ENCODE peak calls at places on chromosomes 6 and 20, in five cellular contexts. One of them, this sample, is unnamed.

GRCh38 chr6:19723533-19723932 is 113.6 kb upstream of the ID4 start:
- DNase-seq in ovary: no peak
- DNase-seq in SK-N-SH: no peak
- DNase-seq in transverse colon: no peak
- DNase-seq in tibial nerve: no peak
- DNase-seq in this sample: no peak

GRCh38 chr6:151409679-151410078 is 18.3 kb upstream of the ZBTB2 start:
- DNase-seq in ovary: no peak
- DNase-seq in transverse colon: no peak
- DNase-seq in SK-N-SH: no peak
- DNase-seq in tibial nerve: no peak
- DNase-seq in this sample: no peak

GRCh38 chr20:8132015-8132631 is at the start of gene PLCB1:
- DNase-seq in transverse colon: peak; percentile 77
- DNase-seq in tibial nerve: peak; percentile 61
- DNase-seq in SK-N-SH: peak; percentile 96
- DNase-seq in ovary: peak; percentile 87
- DNase-seq in this sample: peak; percentile 87

GRCh38 chr20:50003253-50003656 is 20.5 kb downstream of the SNAI1 start:
- DNase-seq in transverse colon: no peak
- DNase-seq in SK-N-SH: no peak
- DNase-seq in ovary: no peak
- DNase-seq in tibial nerve: no peak
- DNase-seq in this sample: no peak

GRCh38 chr6:106820412-106820852 is 154.1 kb downstream of the CD24 start:
- DNase-seq in ovary: no peak
- DNase-seq in tibial nerve: no peak
- DNase-seq in SK-N-SH: no peak
- DNase-seq in transverse colon: no peak
- DNase-seq in this sample: no peak

GRCh38 chr6:157229219-157229607 is 94.1 kb downstream of the TMEM242 start:
- DNase-seq in ovary: no peak
- DNase-seq in tibial nerve: no peak
- DNase-seq in SK-N-SH: peak; percentile 60
- DNase-seq in transverse colon: no peak
- DNase-seq in this sample: no peak

GRCh38 chr6:6696867-6697531 is 108.5 kb downstream of the LY86 start:
- DNase-seq in ovary: peak; percentile 72
- DNase-seq in transverse colon: peak; percentile 86
- DNase-seq in SK-N-SH: peak; percentile 45
- DNase-seq in tibial nerve: no peak
- DNase-seq in this sample: peak; percentile 64

GRCh38 chr6:117317261-117317660 is 51.9 kb downstream of the VGLL2 start:
- DNase-seq in transverse colon: no peak
- DNase-seq in tibial nerve: no peak
- DNase-seq in SK-N-SH: no peak
- DNase-seq in ovary: no peak
- DNase-seq in this sample: no peak

GRCh38 chr6:80132942-80133517 is 26.6 kb downstream of the BCKDHB start:
- DNase-seq in tibial nerve: peak; percentile 58
- DNase-seq in ovary: peak; percentile 47
- DNase-seq in transverse colon: peak; percentile 80
- DNase-seq in SK-N-SH: peak; percentile 39
- DNase-seq in this sample: peak; percentile 60

GRCh38 chr6:107060704-107061103 is 32.7 kb downstream of the MTRES1 start:
- DNase-seq in SK-N-SH: no peak
- DNase-seq in transverse colon: no peak
- DNase-seq in tibial nerve: no peak
- DNase-seq in ovary: no peak
- DNase-seq in this sample: no peak

GRCh38 chr6:74510878-74511277 is 695.0 kb downstream of the COL12A1 start:
- DNase-seq in tibial nerve: no peak
- DNase-seq in ovary: no peak
- DNase-seq in transverse colon: no peak
- DNase-seq in SK-N-SH: no peak
- DNase-seq in this sample: no peak

GRCh38 chr6:130981409-130981808 is 81.6 kb downstream of the EPB41L2 start:
- DNase-seq in tibial nerve: no peak
- DNase-seq in SK-N-SH: no peak
- DNase-seq in transverse colon: no peak
- DNase-seq in ovary: peak; percentile 56
- DNase-seq in this sample: no peak
- H3K27ac ChIP-seq in tibial nerve: no peak overlapping the region
- H3K27ac ChIP-seq in SK-N-SH: no peak overlapping the region
- H3K27ac ChIP-seq in transverse colon: peak overlapping the region; percentile 21
- H3K27ac ChIP-seq in ovary: no peak overlapping the region
- H3K27ac ChIP-seq in this sample: no peak overlapping the region

GRCh38 chr6:47420394-47421371 is 56.9 kb upstream of the CD2AP start:
- DNase-seq in tibial nerve: no peak
- DNase-seq in SK-N-SH: no peak
- DNase-seq in ovary: no peak
- DNase-seq in transverse colon: no peak
- DNase-seq in this sample: no peak

GRCh38 chr6:47413752-47414516 is 63.7 kb upstream of the CD2AP start:
- DNase-seq in transverse colon: no peak
- DNase-seq in tibial nerve: no peak
- DNase-seq in SK-N-SH: peak; percentile 45
- DNase-seq in ovary: peak; percentile 24
- DNase-seq in this sample: peak; percentile 35

GRCh38 chr6:47419621-47420020 is 58.0 kb upstream of the CD2AP start:
- DNase-seq in ovary: no peak
- DNase-seq in transverse colon: no peak
- DNase-seq in tibial nerve: no peak
- DNase-seq in SK-N-SH: no peak
- DNase-seq in this sample: no peak

GRCh38 chr6:47414517-47415167 is 62.9 kb upstream of the CD2AP start:
- DNase-seq in transverse colon: no peak
- DNase-seq in tibial nerve: no peak
- DNase-seq in SK-N-SH: no peak
- DNase-seq in ovary: no peak
- DNase-seq in this sample: no peak

GRCh38 chr6:47416396-47417345 is 60.9 kb upstream of the CD2AP start:
- DNase-seq in tibial nerve: no peak
- DNase-seq in SK-N-SH: no peak
- DNase-seq in ovary: no peak
- DNase-seq in transverse colon: no peak
- DNase-seq in this sample: no peak
- TF ChIP-seq EP300 in tibial nerve: no peak
- TF ChIP-seq EP300 in SK-N-SH: no peak
- TF ChIP-seq EP300 in ovary: no peak
- TF ChIP-seq EP300 in transverse colon: no peak
- TF ChIP-seq EP300 in this sample: no peak

GRCh38 chr20:62643521-62644043 is 1.3 kb downstream of the SLCO4A1 start:
- DNase-seq in transverse colon: no peak
- DNase-seq in ovary: no peak
- DNase-seq in tibial nerve: no peak
- DNase-seq in SK-N-SH: no peak
- DNase-seq in this sample: peak; percentile 55
- H3K4me1 ChIP-seq in transverse colon: peaks cover 68% of the 10 kb centered on the region
- H3K4me1 ChIP-seq in ovary: peaks cover 21% of the 10 kb centered on the region
- H3K4me1 ChIP-seq in tibial nerve: peaks cover 59% of the 10 kb centered on the region
- H3K4me1 ChIP-seq in SK-N-SH: no peaks in the 10 kb centered on the region
- H3K4me1 ChIP-seq in this sample: peaks cover 60% of the 10 kb centered on the region

DNA sequence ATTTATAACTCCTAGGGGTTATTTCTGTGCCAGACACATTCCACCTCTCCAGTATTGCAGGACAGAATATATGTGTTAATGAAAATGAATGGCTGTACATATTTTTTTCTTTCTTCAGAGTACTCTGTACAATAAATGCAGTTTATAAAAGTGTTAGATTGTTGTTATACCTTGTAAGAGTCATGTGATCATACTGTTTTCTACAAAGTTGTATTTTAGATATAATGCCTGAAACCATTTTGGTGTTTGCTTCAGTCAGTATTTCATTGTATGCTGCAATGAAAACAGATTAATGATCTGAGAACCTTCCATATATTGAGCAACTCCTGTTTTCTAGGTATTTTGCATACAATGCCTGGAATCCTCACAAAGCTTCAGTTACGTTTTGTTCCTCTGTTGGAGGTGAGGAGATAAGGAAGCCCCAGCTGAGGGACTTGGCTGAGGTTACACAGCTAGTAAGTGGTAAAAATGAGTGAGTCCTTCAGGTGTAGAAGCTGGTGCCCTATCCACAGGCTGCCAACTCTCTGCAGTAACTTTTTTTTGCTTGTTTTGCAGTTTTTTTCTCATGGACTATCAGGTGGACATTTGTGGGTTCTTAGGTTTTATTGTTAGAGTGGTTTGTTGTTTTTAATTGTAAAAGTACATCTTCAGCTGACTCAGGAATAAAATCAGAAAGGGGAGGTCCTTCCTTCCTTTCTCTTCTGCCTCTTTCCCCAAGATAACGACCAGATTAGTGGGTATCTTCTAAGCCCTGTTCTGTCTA is 11.6 kb downstream of the PDCD2 start:
- DNase-seq in tibial nerve: no peak
- DNase-seq in transverse colon: no peak
- DNase-seq in SK-N-SH: no peak
- DNase-seq in ovary: no peak
- DNase-seq in this sample: no peak
- H3K27ac ChIP-seq in tibial nerve: no peak overlapping the region
- H3K27ac ChIP-seq in transverse colon: no peak overlapping the region
- H3K27ac ChIP-seq in SK-N-SH: no peak overlapping the region
- H3K27ac ChIP-seq in ovary: no peak overlapping the region
- H3K27ac ChIP-seq in this sample: no peak overlapping the region

GRCh38 chr6:154302111-154302752 is 54.4 kb downstream of the IPCEF1 start:
- DNase-seq in ovary: no peak
- DNase-seq in transverse colon: peak; percentile 26
- DNase-seq in SK-N-SH: no peak
- DNase-seq in tibial nerve: no peak
- DNase-seq in this sample: no peak
- TF ChIP-seq EP300 in ovary: no peak
- TF ChIP-seq EP300 in transverse colon: no peak
- TF ChIP-seq EP300 in SK-N-SH: no peak
- TF ChIP-seq EP300 in tibial nerve: no peak
- TF ChIP-seq EP300 in this sample: no peak

GRCh38 chr6:38681850-38682249 is 21.1 kb downstream of the GLO1 start:
- DNase-seq in SK-N-SH: no peak
- DNase-seq in ovary: no peak
- DNase-seq in transverse colon: no peak
- DNase-seq in tibial nerve: no peak
- DNase-seq in this sample: no peak

GRCh38 chr6:38679668-38680067 is 23.3 kb downstream of the GLO1 start:
- DNase-seq in SK-N-SH: no peak
- DNase-seq in tibial nerve: no peak
- DNase-seq in transverse colon: no peak
- DNase-seq in ovary: no peak
- DNase-seq in this sample: no peak

GRCh38 chr6:38676974-38677544 is 25.9 kb downstream of the GLO1 start:
- DNase-seq in ovary: no peak
- DNase-seq in transverse colon: no peak
- DNase-seq in SK-N-SH: no peak
- DNase-seq in tibial nerve: no peak
- DNase-seq in this sample: no peak

GRCh38 chr6:38676236-38676973 is 26.5 kb downstream of the GLO1 start:
- DNase-seq in SK-N-SH: no peak
- DNase-seq in ovary: no peak
- DNase-seq in tibial nerve: no peak
- DNase-seq in transverse colon: no peak
- DNase-seq in this sample: no peak

GRCh38 chr6:38678178-38678760 is 24.7 kb downstream of the GLO1 start:
- DNase-seq in ovary: no peak
- DNase-seq in SK-N-SH: no peak
- DNase-seq in tibial nerve: no peak
- DNase-seq in transverse colon: peak; percentile 11
- DNase-seq in this sample: no peak
- H3K4me1 ChIP-seq in ovary: peaks cover 5% of the 10 kb centered on the region
- H3K4me1 ChIP-seq in SK-N-SH: no peaks in the 10 kb centered on the region
- H3K4me1 ChIP-seq in tibial nerve: peaks cover 14% of the 10 kb centered on the region
- H3K4me1 ChIP-seq in transverse colon: no peaks in the 10 kb centered on the region
- H3K4me1 ChIP-seq in this sample: peaks cover 8% of the 10 kb centered on the region

GRCh38 chr20:25259788-25260254 is 11.9 kb downstream of the PYGB start:
- DNase-seq in transverse colon: peak; percentile 13
- DNase-seq in tibial nerve: no peak
- DNase-seq in SK-N-SH: no peak
- DNase-seq in ovary: no peak
- DNase-seq in this sample: no peak
- H3K27ac ChIP-seq in transverse colon: peak overlapping the region; percentile 9
- H3K27ac ChIP-seq in tibial nerve: no peak overlapping the region
- H3K27ac ChIP-seq in SK-N-SH: no peak overlapping the region
- H3K27ac ChIP-seq in ovary: no peak overlapping the region
- H3K27ac ChIP-seq in this sample: no peak overlapping the region

This sample was measured in stomach.